ENCODE peak calls at places on chromosomes 4 and X, in four cellular contexts. C is heart left ventricle; K is AG04450; Q is CD4-positive, alpha-beta memory T cell. M is an unnamed sample. For H3K9me3, the result is how much of the 10 kb centered on the place peaks cover.

GRCh38 chr4:8830611-8831200 is 40.9 kb downstream of the HMX1 start:
- DNase-seq in K (no peak), Q (no peak), C (no peak), M (no peak)

GRCh38 chr4:110164251-110164650 is 34.2 kb downstream of the ELOVL6 start:
- DNase-seq in C (no peak), K (no peak), Q (no peak), M (no peak)

GRCh38 chr4:110681381-110681780 is 58.5 kb upstream of the PITX2 start:
- DNase-seq in Q (no peak), C (no peak), K (no peak), M (peak)

GRCh38 chrX:28787206-28787605 is 200.0 kb downstream of the IL1RAPL1 start:
- DNase-seq in K (peak), Q (no peak), C (no peak), M (no peak)

GRCh38 chr4:8840006-8840793 is 31.4 kb downstream of the HMX1 start:
- DNase-seq in C (no peak), K (no peak), Q (no peak), M (no peak)

GRCh38 chr4:169212981-169213380 is 57.8 kb downstream of the SH3RF1 start:
- DNase-seq in C (no peak), K (no peak), Q (no peak), M (no peak)

GRCh38 chr4:187424636-187425035 is 570.9 kb upstream of the ZFP42 start:
- DNase-seq in C (no peak), Q (no peak), K (no peak), M (no peak)

GRCh38 chr4:3079694-3080123 is 5.2 kb downstream of the HTT start:
- DNase-seq in K (no peak), C (no peak), Q (no peak), M (no peak)

GRCh38 chr4:101938836-101939235 is 148.3 kb downstream of the BANK1 start:
- DNase-seq in C (no peak), K (no peak), Q (no peak), M (no peak)

GRCh38 chrX:45628041-45628440 is 427.4 kb upstream of the DIPK2B start:
- DNase-seq in C (no peak), Q (no peak), K (no peak), M (no peak)

GRCh38 chr4:149223659-149224058 is 592.0 kb downstream of the IQCM start:
- DNase-seq in C (no peak), Q (no peak), K (no peak), M (no peak)

GRCh38 chr4:2247128-2248043 is 5.5 kb upstream of the HAUS3 start:
- DNase-seq in Q (no peak), K (no peak), C (peak), M (no peak)

GRCh38 chrX:74509989-74510388 is 88.7 kb downstream of the SLC16A2 start:
- DNase-seq in C (no peak), Q (no peak), K (no peak), M (no peak)

GRCh38 chr4:84931274-84931673 is 35.2 kb downstream of the WDFY3 start:
- DNase-seq in C (no peak), Q (no peak), K (no peak), M (no peak)

GRCh38 chrX:38205037-38205436 is 15.6 kb downstream of the SRPX start:
- DNase-seq in C (no peak), K (no peak), Q (no peak), M (no peak)

GRCh38 chr4:98928131-98928504 is 815 bp downstream of the EIF4E start:
- DNase-seq in Q (peak), C (peak), K (peak), M (peak)

GRCh38 chr4:100189820-100190642 is at the start of gene DDIT4L:
- DNase-seq in K (no peak), C (peak), Q (no peak), M (peak)

GRCh38 chr4:172919269-172919668 is 249.3 kb upstream of the GALNT7 start:
- DNase-seq in K (no peak), C (no peak), Q (no peak), M (no peak)

GRCh38 chrX:46965125-46965758 is 53.0 kb downstream of the JADE3 start:
- DNase-seq in K (peak), C (no peak), Q (no peak), M (peak)

GRCh38 chrX:116605576-116605975 is 142.8 kb upstream of the CT83 start:
- DNase-seq in Q (no peak), K (no peak), C (no peak), M (no peak)

GRCh38 chr4:138935-139334 is 14.6 kb downstream of the ZNF718 start:
- DNase-seq in K (no peak), Q (no peak), C (no peak), M (no peak)
- H3K9me3 ChIP-seq in K (under half), Q (under half), C (half or more), M (half or more)

GRCh38 chr4:14025891-14026290 is 398.4 kb upstream of the BOD1L1 start:
- DNase-seq in K (no peak), Q (no peak), C (no peak), M (no peak)

GRCh38 chr4:14025093-14025492 is 397.6 kb upstream of the BOD1L1 start:
- DNase-seq in Q (no peak), C (no peak), K (no peak), M (no peak)

GRCh38 chr4:14022428-14022827 is 394.9 kb upstream of the BOD1L1 start:
- DNase-seq in K (no peak), Q (no peak), C (no peak), M (peak)

GRCh38 chr4:14023036-14023435 is 395.5 kb upstream of the BOD1L1 start:
- DNase-seq in C (no peak), K (no peak), Q (no peak), M (no peak)

GRCh38 chr4:14023901-14024300 is 396.4 kb upstream of the BOD1L1 start:
- DNase-seq in Q (no peak), K (no peak), C (no peak), M (no peak)
- H3K9me3 ChIP-seq in Q (under half), K (under half), C (under half), M (under half)

GRCh38 chr4:89162987-89163386 is 51.7 kb downstream of the TIGD2 start:
- DNase-seq in C (no peak), Q (no peak), K (no peak), M (no peak)

GRCh38 chr4:89158884-89159503 is 47.7 kb downstream of the TIGD2 start:
- DNase-seq in K (no peak), C (no peak), Q (peak), M (peak)

GRCh38 chr4:89161841-89162240 is 50.5 kb downstream of the TIGD2 start:
- DNase-seq in Q (no peak), K (no peak), C (no peak), M (no peak)

GRCh38 chr4:89162486-89162885 is 51.2 kb downstream of the TIGD2 start:
- DNase-seq in Q (no peak), C (no peak), K (no peak), M (no peak)

DNA sequence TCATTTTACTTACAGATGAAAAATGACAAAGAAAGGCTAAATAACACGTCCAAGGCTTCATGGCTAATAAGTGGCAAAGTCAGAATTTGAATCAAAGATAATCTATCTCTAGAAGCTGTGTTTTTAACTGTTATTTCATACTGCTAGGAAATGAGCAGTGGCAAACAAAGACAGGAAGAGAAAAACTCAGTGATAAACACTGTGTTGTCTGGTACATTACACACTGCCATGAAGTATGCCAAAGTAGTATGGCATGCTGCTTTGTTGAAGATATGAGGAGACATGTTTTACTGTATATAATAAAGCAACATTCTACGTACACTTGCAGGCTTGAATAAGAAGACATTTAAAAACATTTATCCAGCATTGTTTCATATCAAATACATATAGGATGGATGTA is 49.5 kb downstream of the TIGD2 start:
- DNase-seq in Q (no peak), K (no peak), C (no peak), M (no peak)
- H3K9me3 ChIP-seq in Q (under half), K (under half), C (under half), M (under half)

DNA sequence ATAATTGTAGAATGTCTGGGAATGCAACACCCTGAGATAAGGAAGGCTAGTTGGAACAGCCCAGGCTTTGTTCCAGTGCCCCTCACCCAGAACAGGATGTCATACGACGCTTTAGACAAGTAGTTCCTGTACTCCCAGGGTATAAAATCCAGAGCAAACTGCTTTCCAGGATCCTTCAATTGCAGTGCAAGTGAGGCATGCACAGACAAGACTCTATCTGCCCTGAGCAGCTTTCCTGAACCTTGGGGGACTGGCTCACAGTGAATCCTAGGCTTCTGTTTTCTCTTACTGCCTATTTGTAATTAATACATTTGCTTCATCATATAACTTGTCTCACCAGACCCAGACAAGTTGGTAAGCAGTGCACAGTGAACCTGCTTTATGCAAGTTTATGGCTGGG is 48.4 kb upstream of the IL9R start:
- DNase-seq in K (no peak), C (no peak), Q (no peak), M (no peak)
- H3K9me3 ChIP-seq in K (under half), C (under half), Q (under half), M (under half)

M was measured in A673.